ENCODE peak calls at places on chromosomes 2 and 18, in five cellular contexts. T is GM04503; C is stimulated activated CD8-positive, alpha-beta memory T cell treated with anti-CD3 and anti-CD28 coated beads, Interleukin-7, amount 100 ng/mL, for 1 hour; A is left ventricle myocardium superior; R is AG08396. B is an unnamed sample.

GRCh38 chr2:237662671-237663093 is 35.3 kb downstream of the LRRFIP1 start:
- DNase-seq in T (peak), C (no peak), A (peak), R (peak), B (no peak)

GRCh38 chr18:77071711-77072292 is 60.8 kb downstream of the MBP start:
- DNase-seq in T (no peak), C (peak), A (no peak), R (peak), B (peak)

GRCh38 chr18:55323051-55323994 is 264.7 kb downstream of the TCF4 start:
- DNase-seq in T (no peak), C (no peak), A (no peak), R (no peak), B (no peak)

GRCh38 chr18:2963048-2963447 is 49.9 kb downstream of the LPIN2 start:
- DNase-seq in T (no peak), C (no peak), A (no peak), R (no peak), B (no peak)

GRCh38 chr2:75810931-75811330 is 100.2 kb upstream of the GCFC2 start:
- DNase-seq in T (no peak), C (no peak), A (no peak), R (no peak), B (no peak)

GRCh38 chr2:6986251-6986893 is 69.2 kb downstream of the RNF144A start:
- DNase-seq in T (no peak), C (no peak), A (no peak), R (no peak), B (no peak)

GRCh38 chr2:61425605-61426155 is 45.2 kb downstream of the USP34 start:
- DNase-seq in T (no peak), C (no peak), A (no peak), R (no peak), B (no peak)

GRCh38 chr18:78913830-78914585 is 65.6 kb upstream of the SALL3 start:
- DNase-seq in T (no peak), C (no peak), A (no peak), R (no peak), B (no peak)